ENCODE peak calls at places on chromosome 19, in five cellular contexts. P is T-helper 2 cell; N is fibroblast of the conjunctiva; L is stimulated activated CD4-positive, alpha-beta T cell treated with anti-CD3 and anti-CD28 coated beads, Interleukin-1b, Interleukin-23, amount 100 ng/mL, for 1 hour; S is kidney glomerular epithelial cell. T is an unnamed sample.

GRCh38 chr19:49441210-49441959 is at the start of gene SLC17A7:
- DNase-seq in P (peak; percentile 23), S (no peak), N (no peak), L (no peak), T (no peak)

GRCh38 chr19:55028757-55029156 is 9.3 kb downstream of the GP6 start:
- DNase-seq in S (no peak), N (no peak), L (no peak), P (no peak), T (no peak)

GRCh38 chr19:44718441-44719261 is 19.7 kb downstream of the CEACAM16 start:
- DNase-seq in L (no peak), N (no peak), P (no peak), S (peak; percentile 48), T (no peak)

GRCh38 chr19:33703821-33704220 is 82.1 kb downstream of the CHST8 start:
- DNase-seq in N (no peak), P (no peak), S (no peak), L (no peak), T (no peak)

GRCh38 chr19:610071-610800 is 20.6 kb downstream of the HCN2 start:
- DNase-seq in S (no peak), N (no peak), L (no peak), P (no peak), T (no peak)

GRCh38 chr19:30406220-30406944 is 34.2 kb downstream of the ZNF536 start:
- DNase-seq in S (peak; percentile 1), P (no peak), N (no peak), L (no peak), T (no peak)

GRCh38 chr19:15210323-15210774 is 9.6 kb upstream of the NOTCH3 start:
- DNase-seq in P (no peak), S (no peak), L (no peak), N (peak; percentile 35), T (no peak)

GRCh38 chr19:7879102-7879770 is 5.0 kb upstream of the PRR36 start:
- DNase-seq in S (no peak), N (no peak), L (no peak), P (no peak), T (no peak)

GRCh38 chr19:4575267-4575793 is 15.8 kb upstream of the SEMA6B start:
- DNase-seq in S (peak; percentile 74), N (peak; percentile 96), L (no peak), P (no peak), T (peak; percentile 80)

GRCh38 chr19:8699908-8700307 is 1.3 kb upstream of the ACTL9 start:
- DNase-seq in N (no peak), L (no peak), P (no peak), S (no peak), T (no peak)

GRCh38 chr19:52170304-52170703 is 1.1 kb downstream of the ZNF836 start:
- DNase-seq in S (no peak), L (no peak), P (no peak), N (no peak), T (no peak)

GRCh38 chr19:29487432-29487831 is 38.4 kb upstream of the VSTM2B start:
- DNase-seq in P (no peak), S (no peak), N (no peak), L (no peak), T (no peak)

GRCh38 chr19:45477713-45478453 is 10.1 kb downstream of the FOSB start:
- DNase-seq in P (no peak), L (no peak), N (no peak), S (peak; percentile 90), T (no peak)

GRCh38 chr19:17755533-17755885 is 4.2 kb downstream of the FCHO1 start:
- DNase-seq in S (no peak), L (no peak), N (no peak), P (no peak), T (no peak)

GRCh38 chr19:18317998-18318800 is 4.7 kb downstream of the LSM4 start:
- DNase-seq in L (no peak), P (no peak), N (no peak), S (no peak), T (no peak)

GRCh38 chr19:14632286-14632685 is 42.4 kb downstream of the ADGRE3 start:
- DNase-seq in L (no peak), P (no peak), S (peak; percentile 2), N (no peak), T (no peak)

GRCh38 chr19:32702010-32702409 is 10.4 kb downstream of the NUDT19 start:
- DNase-seq in P (no peak), S (no peak), L (no peak), N (no peak), T (no peak)

GRCh38 chr19:51107406-51108065 is 673 bp downstream of the CTU1 start:
- DNase-seq in S (no peak), N (no peak), L (no peak), P (no peak), T (no peak)

GRCh38 chr19:1606138-1606651 is 933 bp upstream of the UQCR11 start:
- DNase-seq in L (no peak), N (no peak), P (no peak), S (no peak), T (no peak)

GRCh38 chr19:1117654-1118053 is 13.9 kb downstream of the GPX4 start:
- DNase-seq in S (no peak), P (no peak), N (no peak), L (no peak), T (no peak)

GRCh38 chr19:23351806-23352205 is 43.5 kb downstream of the ZNF91 start:
- DNase-seq in N (no peak), L (no peak), P (no peak), S (no peak), T (no peak)

GRCh38 chr19:27745978-27746542 is 1466.9 kb downstream of the UQCRFS1 start:
- DNase-seq in P (no peak), N (no peak), L (no peak), S (no peak), T (no peak)

GRCh38 chr19:41456342-41456918 is 13.5 kb downstream of the ERICH4 start:
- DNase-seq in P (no peak), L (no peak), N (no peak), S (no peak), T (no peak)

GRCh38 chr19:571127-571974 is 1.0 kb upstream of the BSG start:
- DNase-seq in L (no peak), S (no peak), P (peak; percentile 15), N (no peak), T (no peak)